ENCODE peak calls at places on chromosomes 1 and 21, in eight cellular contexts. One of them, this sample, is unnamed.

GRCh38 chr21:33078907-33079582 is 9.1 kb downstream of the OLIG1 start:
- DNase-seq in A549: peak
- DNase-seq in esophagus squamous epithelium: no peak
- DNase-seq in H1: no peak
- DNase-seq in HCT116: peak
- DNase-seq in tibial nerve: no peak
- DNase-seq in adrenal gland: no peak
- DNase-seq in ovary: no peak
- DNase-seq in this sample: peak

GRCh38 chr1:89566761-89567174 is 42.1 kb downstream of the LRRC8B start:
- DNase-seq in A549: no peak
- DNase-seq in esophagus squamous epithelium: no peak
- DNase-seq in H1: no peak
- DNase-seq in HCT116: no peak
- DNase-seq in tibial nerve: peak
- DNase-seq in adrenal gland: peak
- DNase-seq in ovary: peak
- DNase-seq in this sample: no peak

GRCh38 chr1:206933333-206933945 is 11.7 kb upstream of the FCMR start:
- DNase-seq in A549: peak
- DNase-seq in esophagus squamous epithelium: no peak
- DNase-seq in H1: no peak
- DNase-seq in HCT116: peak
- DNase-seq in tibial nerve: no peak
- DNase-seq in adrenal gland: peak
- DNase-seq in ovary: no peak
- DNase-seq in this sample: peak

GRCh38 chr1:108961198-108961597 is 2.1 kb downstream of the CLCC1 start:
- DNase-seq in A549: no peak
- DNase-seq in esophagus squamous epithelium: no peak
- DNase-seq in H1: no peak
- DNase-seq in HCT116: no peak
- DNase-seq in tibial nerve: no peak
- DNase-seq in adrenal gland: no peak
- DNase-seq in ovary: no peak
- DNase-seq in this sample: no peak

GRCh38 chr1:183379951-183380350 is 38.2 kb downstream of the NMNAT2 start:
- DNase-seq in A549: no peak
- DNase-seq in esophagus squamous epithelium: no peak
- DNase-seq in H1: no peak
- DNase-seq in HCT116: no peak
- DNase-seq in tibial nerve: no peak
- DNase-seq in adrenal gland: no peak
- DNase-seq in ovary: no peak
- DNase-seq in this sample: no peak

GRCh38 chr21:46091118-46091517 is 6.8 kb upstream of the COL6A2 start:
- DNase-seq in A549: no peak
- DNase-seq in esophagus squamous epithelium: no peak
- DNase-seq in H1: no peak
- DNase-seq in HCT116: no peak
- DNase-seq in tibial nerve: no peak
- DNase-seq in adrenal gland: no peak
- DNase-seq in ovary: peak
- DNase-seq in this sample: no peak

GRCh38 chr21:34520769-34521508 is 8.9 kb upstream of the KCNE1 start:
- DNase-seq in A549: no peak
- DNase-seq in esophagus squamous epithelium: no peak
- DNase-seq in H1: no peak
- DNase-seq in HCT116: no peak
- DNase-seq in tibial nerve: no peak
- DNase-seq in adrenal gland: no peak
- DNase-seq in ovary: no peak
- DNase-seq in this sample: no peak

GRCh38 chr1:218591966-218592365 is 246.8 kb downstream of the TGFB2 start:
- DNase-seq in A549: no peak
- DNase-seq in esophagus squamous epithelium: no peak
- DNase-seq in H1: no peak
- DNase-seq in HCT116: no peak
- DNase-seq in tibial nerve: no peak
- DNase-seq in adrenal gland: no peak
- DNase-seq in ovary: no peak
- DNase-seq in this sample: no peak

GRCh38 chr1:244302889-244303609 is 148.7 kb downstream of the ADSS2 start:
- DNase-seq in A549: peak
- DNase-seq in esophagus squamous epithelium: no peak
- DNase-seq in H1: no peak
- DNase-seq in HCT116: peak
- DNase-seq in tibial nerve: no peak
- DNase-seq in adrenal gland: no peak
- DNase-seq in ovary: peak
- DNase-seq in this sample: peak

GRCh38 chr1:193181985-193182384 is 4.4 kb downstream of the B3GALT2 start:
- DNase-seq in A549: no peak
- DNase-seq in esophagus squamous epithelium: no peak
- DNase-seq in H1: no peak
- DNase-seq in HCT116: no peak
- DNase-seq in tibial nerve: no peak
- DNase-seq in adrenal gland: no peak
- DNase-seq in ovary: no peak
- DNase-seq in this sample: no peak

GRCh38 chr1:157490337-157491165 is 61.8 kb downstream of the FCRL5 start:
- DNase-seq in A549: peak
- DNase-seq in esophagus squamous epithelium: no peak
- DNase-seq in H1: peak
- DNase-seq in HCT116: peak
- DNase-seq in tibial nerve: peak
- DNase-seq in adrenal gland: peak
- DNase-seq in ovary: peak
- DNase-seq in this sample: peak

GRCh38 chr1:34037109-34037508 is 127.9 kb downstream of the CSMD2 start:
- DNase-seq in A549: no peak
- DNase-seq in esophagus squamous epithelium: no peak
- DNase-seq in H1: no peak
- DNase-seq in HCT116: no peak
- DNase-seq in tibial nerve: no peak
- DNase-seq in adrenal gland: no peak
- DNase-seq in ovary: no peak
- DNase-seq in this sample: no peak

GRCh38 chr1:236089046-236089773 is 24.3 kb upstream of the NID1 start:
- DNase-seq in A549: peak
- DNase-seq in esophagus squamous epithelium: no peak
- DNase-seq in H1: no peak
- DNase-seq in HCT116: no peak
- DNase-seq in tibial nerve: no peak
- DNase-seq in adrenal gland: no peak
- DNase-seq in ovary: no peak
- DNase-seq in this sample: no peak

GRCh38 chr1:243890576-243890975 is 40.5 kb upstream of the AKT3 start:
- DNase-seq in A549: no peak
- DNase-seq in esophagus squamous epithelium: no peak
- DNase-seq in H1: no peak
- DNase-seq in HCT116: no peak
- DNase-seq in tibial nerve: no peak
- DNase-seq in adrenal gland: no peak
- DNase-seq in ovary: no peak
- DNase-seq in this sample: no peak

GRCh38 chr1:60989745-60990718 is 92.3 kb upstream of the NFIA start:
- DNase-seq in A549: no peak
- DNase-seq in esophagus squamous epithelium: no peak
- DNase-seq in H1: no peak
- DNase-seq in HCT116: no peak
- DNase-seq in tibial nerve: no peak
- DNase-seq in adrenal gland: peak
- DNase-seq in ovary: peak
- DNase-seq in this sample: peak

GRCh38 chr1:180228648-180229482 is 1.2 kb upstream of the LHX4 start:
- DNase-seq in A549: peak
- DNase-seq in esophagus squamous epithelium: no peak
- DNase-seq in H1: no peak
- DNase-seq in HCT116: no peak
- DNase-seq in tibial nerve: no peak
- DNase-seq in adrenal gland: no peak
- DNase-seq in ovary: no peak
- DNase-seq in this sample: no peak

GRCh38 chr1:61434276-61434675 is 290.7 kb downstream of the TM2D1 start:
- DNase-seq in A549: no peak
- DNase-seq in esophagus squamous epithelium: no peak
- DNase-seq in H1: no peak
- DNase-seq in HCT116: no peak
- DNase-seq in tibial nerve: no peak
- DNase-seq in adrenal gland: no peak
- DNase-seq in ovary: no peak
- DNase-seq in this sample: peak

GRCh38 chr1:35319988-35320713 is 51.6 kb downstream of the ZMYM4 start:
- DNase-seq in A549: no peak
- DNase-seq in esophagus squamous epithelium: no peak
- DNase-seq in H1: no peak
- DNase-seq in HCT116: no peak
- DNase-seq in tibial nerve: no peak
- DNase-seq in adrenal gland: no peak
- DNase-seq in ovary: no peak
- DNase-seq in this sample: no peak

GRCh38 chr1:37033355-37034291 is 692 bp downstream of the GRIK3 start:
- DNase-seq in A549: no peak
- DNase-seq in esophagus squamous epithelium: no peak
- DNase-seq in H1: no peak
- DNase-seq in HCT116: no peak
- DNase-seq in tibial nerve: no peak
- DNase-seq in adrenal gland: no peak
- DNase-seq in ovary: no peak
- DNase-seq in this sample: no peak

GRCh38 chr1:145990249-145991097 is 5.9 kb downstream of the TXNIP start:
- DNase-seq in A549: no peak
- DNase-seq in esophagus squamous epithelium: no peak
- DNase-seq in H1: no peak
- DNase-seq in HCT116: no peak
- DNase-seq in tibial nerve: no peak
- DNase-seq in adrenal gland: no peak
- DNase-seq in ovary: no peak
- DNase-seq in this sample: no peak

GRCh38 chr1:41241748-41242644 is at the start of gene SCMH1:
- DNase-seq in A549: peak
- DNase-seq in esophagus squamous epithelium: no peak
- DNase-seq in H1: no peak
- DNase-seq in HCT116: no peak
- DNase-seq in tibial nerve: peak
- DNase-seq in adrenal gland: peak
- DNase-seq in ovary: peak
- DNase-seq in this sample: peak

GRCh38 chr1:55362558-55362957 is 147.4 kb upstream of the USP24 start:
- DNase-seq in A549: no peak
- DNase-seq in esophagus squamous epithelium: no peak
- DNase-seq in H1: no peak
- DNase-seq in HCT116: no peak
- DNase-seq in tibial nerve: no peak
- DNase-seq in adrenal gland: no peak
- DNase-seq in ovary: no peak
- DNase-seq in this sample: no peak

GRCh38 chr1:89608627-89609338 is 24.1 kb upstream of the LRRC8C start:
- DNase-seq in A549: no peak
- DNase-seq in esophagus squamous epithelium: no peak
- DNase-seq in H1: no peak
- DNase-seq in HCT116: no peak
- DNase-seq in tibial nerve: no peak
- DNase-seq in adrenal gland: no peak
- DNase-seq in ovary: no peak
- DNase-seq in this sample: no peak

GRCh38 chr1:230701895-230702768 is 11.8 kb downstream of the AGT start:
- DNase-seq in A549: no peak
- DNase-seq in esophagus squamous epithelium: no peak
- DNase-seq in H1: no peak
- DNase-seq in HCT116: no peak
- DNase-seq in tibial nerve: no peak
- DNase-seq in adrenal gland: no peak
- DNase-seq in ovary: no peak
- DNase-seq in this sample: no peak
- TF ChIP-seq POLR2A in A549: no peak
- TF ChIP-seq POLR2A in esophagus squamous epithelium: no peak
- TF ChIP-seq POLR2A in H1: no peak
- TF ChIP-seq POLR2A in HCT116: no peak
- TF ChIP-seq POLR2A in tibial nerve: no peak
- TF ChIP-seq POLR2A in adrenal gland: no peak
- TF ChIP-seq POLR2A in ovary: no peak
- TF ChIP-seq POLR2A in this sample: no peak

GRCh38 chr1:179081696-179082307 is at the start of gene TOR3A:
- DNase-seq in A549: peak
- DNase-seq in esophagus squamous epithelium: peak
- DNase-seq in H1: peak
- DNase-seq in HCT116: peak
- DNase-seq in tibial nerve: peak
- DNase-seq in adrenal gland: peak
- DNase-seq in ovary: peak
- DNase-seq in this sample: peak
- TF ChIP-seq POLR2A in A549: peak
- TF ChIP-seq POLR2A in esophagus squamous epithelium: no peak
- TF ChIP-seq POLR2A in H1: peak
- TF ChIP-seq POLR2A in HCT116: no peak
- TF ChIP-seq POLR2A in tibial nerve: peak
- TF ChIP-seq POLR2A in adrenal gland: peak
- TF ChIP-seq POLR2A in ovary: peak
- TF ChIP-seq POLR2A in this sample: peak

DNA sequence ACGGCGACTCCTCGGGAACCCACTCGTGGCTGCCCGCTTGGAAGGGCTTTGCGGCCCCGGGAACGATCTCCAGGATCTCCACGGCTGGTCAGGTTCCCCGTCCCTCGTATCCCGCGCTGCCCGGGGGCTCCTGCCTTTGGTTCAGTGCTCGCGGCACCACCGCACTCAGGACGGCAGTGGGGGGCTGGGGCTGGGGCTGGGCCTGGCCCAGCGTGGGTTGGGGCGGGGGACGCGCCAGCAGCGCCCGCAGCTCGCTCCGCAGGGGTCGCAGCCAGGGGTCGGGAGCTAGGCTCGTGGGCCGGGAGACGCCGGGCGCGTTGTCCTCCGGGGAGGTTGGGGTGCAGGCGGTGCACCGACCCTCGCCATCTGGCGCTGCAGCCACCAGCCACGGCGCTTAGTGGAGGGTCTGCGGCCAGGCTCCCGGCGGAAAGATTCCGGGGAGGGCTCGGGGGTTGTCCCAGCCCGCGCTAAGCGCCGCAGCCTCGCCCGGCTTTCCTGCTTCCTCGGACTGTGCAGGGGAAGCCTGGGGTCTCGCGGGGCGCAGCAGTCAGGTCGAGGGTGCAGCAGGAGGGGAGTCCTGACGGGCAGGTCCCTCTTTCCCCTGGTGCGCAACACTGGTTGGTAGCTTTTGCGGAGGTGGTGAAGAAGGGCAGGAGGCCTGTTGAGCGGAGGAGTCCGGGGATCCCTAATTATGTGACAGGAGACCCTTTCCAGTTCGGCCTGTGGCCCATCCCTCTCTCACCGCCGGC is 9.0 kb downstream of the SIM2 start:
- DNase-seq in A549: no peak
- DNase-seq in esophagus squamous epithelium: no peak
- DNase-seq in H1: no peak
- DNase-seq in HCT116: no peak
- DNase-seq in tibial nerve: no peak
- DNase-seq in adrenal gland: no peak
- DNase-seq in ovary: no peak
- DNase-seq in this sample: no peak
- TF ChIP-seq POLR2A in A549: no peak
- TF ChIP-seq POLR2A in esophagus squamous epithelium: no peak
- TF ChIP-seq POLR2A in H1: no peak
- TF ChIP-seq POLR2A in HCT116: no peak
- TF ChIP-seq POLR2A in tibial nerve: no peak
- TF ChIP-seq POLR2A in adrenal gland: no peak
- TF ChIP-seq POLR2A in ovary: no peak
- TF ChIP-seq POLR2A in this sample: no peak

GRCh38 chr1:117825414-117825813 is 104.0 kb downstream of the GDAP2 start:
- DNase-seq in A549: no peak
- DNase-seq in esophagus squamous epithelium: no peak
- DNase-seq in H1: no peak
- DNase-seq in HCT116: no peak
- DNase-seq in tibial nerve: no peak
- DNase-seq in adrenal gland: no peak
- DNase-seq in ovary: no peak
- DNase-seq in this sample: no peak
- TF ChIP-seq POLR2A in A549: no peak
- TF ChIP-seq POLR2A in esophagus squamous epithelium: no peak
- TF ChIP-seq POLR2A in H1: no peak
- TF ChIP-seq POLR2A in HCT116: no peak
- TF ChIP-seq POLR2A in tibial nerve: no peak
- TF ChIP-seq POLR2A in adrenal gland: no peak
- TF ChIP-seq POLR2A in ovary: no peak
- TF ChIP-seq POLR2A in this sample: no peak

This sample was measured in H54.